ENCODE peak calls at places on chromosomes 12 and 14, in five cellular contexts. U, H, Q, E and Y are unnamed samples.

GRCh38 chr14:61342486-61342885 is 21.1 kb downstream of the PRKCH start:
- DNase-seq in H (no peak), Q (no peak), U (no peak), E (no peak), Y (no peak)

GRCh38 chr14:67555518-67556090 is 22.5 kb downstream of the PLEKHH1 start:
- DNase-seq in E (no peak), U (no peak), H (no peak), Q (no peak), Y (no peak)

GRCh38 chr12:50581226-50582184 is 76.7 kb downstream of the DIP2B start:
- DNase-seq in Q (no peak), H (no peak), E (peak; percentile 51), U (peak; percentile 54), Y (no peak)

GRCh38 chr14:77002889-77003288 is 25.6 kb downstream of the IRF2BPL start:
- DNase-seq in E (no peak), Q (no peak), H (no peak), U (no peak), Y (no peak)

GRCh38 chr12:71876400-71876799 is 36.8 kb downstream of the TBC1D15 start:
- DNase-seq in E (no peak), U (peak; percentile 12), H (no peak), Q (no peak), Y (no peak)

GRCh38 chr12:3992945-3993344 is 119.7 kb upstream of the PARP11 start:
- DNase-seq in U (no peak), E (no peak), H (no peak), Q (no peak), Y (no peak)

GRCh38 chr12:42757735-42758134 is 168.2 kb upstream of the PRICKLE1 start:
- DNase-seq in Q (no peak), H (no peak), U (no peak), E (no peak), Y (no peak)

GRCh38 chr12:25249951-25250738 is 584 bp downstream of the KRAS start:
- DNase-seq in E (no peak), Q (peak; percentile 79), U (peak; percentile 23), H (peak; percentile 74), Y (peak; percentile 74)

GRCh38 chr14:73662439-73663056 is 17.8 kb downstream of the DNAL1 start:
- DNase-seq in E (peak; percentile 94), H (no peak), U (peak; percentile 87), Q (no peak), Y (no peak)

GRCh38 chr12:42145552-42146215 is 1.0 kb upstream of the GXYLT1 start:
- DNase-seq in H (no peak), E (no peak), Q (no peak), U (no peak), Y (no peak)

GRCh38 chr12:16245199-16245598 is 32.3 kb downstream of the SLC15A5 start:
- DNase-seq in Q (no peak), H (no peak), U (no peak), E (no peak), Y (no peak)

GRCh38 chr12:3046441-3047200 is 30.6 kb upstream of the TSPAN9 start:
- DNase-seq in U (peak; percentile 79), H (no peak), Q (peak; percentile 70), E (peak; percentile 62), Y (no peak)

GRCh38 chr14:30180219-30180618 is 252.6 kb upstream of the PRKD1 start:
- DNase-seq in Q (no peak), E (peak; percentile 15), H (no peak), U (peak; percentile 31), Y (no peak)

GRCh38 chr12:52392465-52393007 is 7.1 kb upstream of the KRT84 start:
- DNase-seq in Q (no peak), U (no peak), E (no peak), H (no peak), Y (no peak)

GRCh38 chr12:52398176-52398575 is 8.0 kb downstream of the KRT82 start:
- DNase-seq in E (no peak), Q (no peak), U (no peak), H (no peak), Y (no peak)

GRCh38 chr12:52394836-52395405 is 9.5 kb upstream of the KRT84 start:
- DNase-seq in U (no peak), Q (no peak), H (no peak), E (no peak), Y (no peak)

GRCh38 chr12:52396656-52397055 is 9.5 kb downstream of the KRT82 start:
- DNase-seq in Q (no peak), U (no peak), E (no peak), H (no peak), Y (no peak)

GRCh38 chr12:52395761-52396434 is 10.2 kb downstream of the KRT82 start:
- DNase-seq in U (peak; percentile 65), Q (no peak), H (no peak), E (no peak), Y (no peak)
- TF ChIP-seq CTCF in U (peak; percentile 35), Q (no peak), H (no peak), E (no peak), Y (no peak)

GRCh38 chr12:67268896-67269631 is at the start of gene CAND1:
- DNase-seq in E (peak; percentile 100), Q (peak; percentile 97), U (peak; percentile 99), H (peak; percentile 93), Y (peak; percentile 94)
- TF ChIP-seq CTCF in E (no peak), Q (peak; percentile 17), U (no peak), H (peak; percentile 13), Y (no peak)

GRCh38 chr12:74685385-74685784 is 147.8 kb downstream of the ATXN7L3B start:
- DNase-seq in E (no peak), Q (no peak), H (no peak), U (no peak), Y (no peak)

GRCh38 chr12:74689929-74690328 is 152.3 kb downstream of the ATXN7L3B start:
- DNase-seq in Q (no peak), E (no peak), H (no peak), U (no peak), Y (no peak)

DNA sequence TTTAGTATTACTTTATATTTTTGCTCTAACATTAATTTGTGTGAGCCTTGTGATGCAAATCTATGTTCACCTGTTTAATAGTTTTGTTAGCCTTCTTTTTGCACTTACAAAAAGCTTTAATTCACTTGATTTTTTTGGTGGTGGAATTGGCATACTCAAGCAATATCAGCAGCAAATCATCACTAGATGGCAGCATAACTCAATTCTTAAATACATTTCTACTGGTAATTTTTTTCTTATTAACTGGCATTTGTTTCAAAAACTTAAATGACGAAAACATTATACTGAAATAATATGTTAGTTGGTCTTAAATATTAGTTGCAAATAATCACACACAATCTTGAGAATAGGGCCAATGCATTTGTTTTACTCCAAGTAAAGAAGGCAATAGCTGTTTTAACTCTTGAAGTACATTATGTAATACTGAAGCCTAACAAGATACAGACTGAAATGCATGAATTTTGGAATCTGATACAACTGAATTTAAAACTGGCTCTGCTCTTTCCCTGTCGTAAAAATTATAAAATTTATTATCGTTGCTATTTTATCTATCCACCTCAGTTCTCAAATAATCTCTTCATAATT is 151.5 kb downstream of the ATXN7L3B start:
- DNase-seq in E (peak; percentile 79), U (peak; percentile 72), H (peak; percentile 15), Q (no peak), Y (no peak)
- TF ChIP-seq CTCF in E (peak; percentile 69), U (peak; percentile 55), H (peak; percentile 44), Q (peak; percentile 51), Y (peak; percentile 24)

GRCh38 chr14:96584199-96584906 is 82.2 kb downstream of the PAPOLA start:
- DNase-seq in E (no peak), Q (no peak), U (peak; percentile 13), H (peak; percentile 83), Y (peak; percentile 73)
- TF ChIP-seq CTCF in E (peak; percentile 16), Q (peak; percentile 30), U (no peak), H (peak; percentile 66), Y (peak; percentile 57)

GRCh38 chr14:54489318-54489683 is 521 bp upstream of the GMFB start:
- DNase-seq in E (no peak), H (no peak), Q (no peak), U (no peak), Y (no peak)

GRCh38 chr14:54488318-54488645 is 498 bp downstream of the GMFB start:
- DNase-seq in U (no peak), H (no peak), Q (no peak), E (no peak), Y (no peak)

GRCh38 chr14:54487771-54488170 is 1.0 kb downstream of the GMFB start:
- DNase-seq in Q (no peak), U (peak; percentile 67), E (peak; percentile 68), H (peak; percentile 23), Y (peak; percentile 18)

GRCh38 chr14:54489731-54490447 is 1.1 kb upstream of the GMFB start:
- DNase-seq in E (no peak), U (no peak), Q (no peak), H (no peak), Y (no peak)

DNA sequence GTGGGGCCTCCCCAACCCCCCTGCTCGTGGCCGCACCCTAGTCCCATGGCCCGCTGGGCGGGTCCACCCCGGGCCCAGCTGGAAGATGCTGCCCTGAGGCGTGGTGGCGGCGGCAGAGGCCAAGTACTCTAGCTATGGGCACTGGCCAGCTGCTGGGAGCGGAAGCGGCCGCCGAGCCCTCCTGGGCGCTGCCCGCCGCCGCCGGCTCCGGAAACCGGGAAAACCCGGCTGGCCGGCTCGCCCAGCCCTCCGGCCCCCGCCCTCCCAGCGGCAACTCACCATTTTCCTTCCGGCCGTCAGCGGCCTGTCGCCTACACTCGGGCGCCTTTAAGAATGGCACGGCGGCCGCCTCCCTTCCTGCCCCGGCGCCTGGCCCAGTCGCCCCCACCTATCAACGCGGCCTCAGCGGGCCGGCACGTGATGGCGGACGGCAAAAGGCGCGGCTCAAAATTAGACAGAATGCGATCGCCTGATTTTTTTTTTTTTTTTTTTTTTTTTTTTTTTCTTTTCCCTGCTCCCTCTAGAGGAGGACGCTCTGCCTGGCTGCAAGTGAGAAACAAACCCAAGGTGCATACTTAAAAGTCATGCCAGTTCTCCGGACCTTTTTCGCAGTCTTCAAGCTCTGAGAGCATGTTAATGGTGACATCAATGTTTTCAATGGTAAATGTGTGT is at the start of gene GMFB:
- DNase-seq in Q (peak; percentile 95), U (peak; percentile 98), E (peak; percentile 95), H (peak; percentile 94), Y (peak; percentile 94)
- TF ChIP-seq CTCF in Q (peak; percentile 50), U (peak; percentile 66), E (peak; percentile 67), H (peak; percentile 26), Y (no peak)

DNA sequence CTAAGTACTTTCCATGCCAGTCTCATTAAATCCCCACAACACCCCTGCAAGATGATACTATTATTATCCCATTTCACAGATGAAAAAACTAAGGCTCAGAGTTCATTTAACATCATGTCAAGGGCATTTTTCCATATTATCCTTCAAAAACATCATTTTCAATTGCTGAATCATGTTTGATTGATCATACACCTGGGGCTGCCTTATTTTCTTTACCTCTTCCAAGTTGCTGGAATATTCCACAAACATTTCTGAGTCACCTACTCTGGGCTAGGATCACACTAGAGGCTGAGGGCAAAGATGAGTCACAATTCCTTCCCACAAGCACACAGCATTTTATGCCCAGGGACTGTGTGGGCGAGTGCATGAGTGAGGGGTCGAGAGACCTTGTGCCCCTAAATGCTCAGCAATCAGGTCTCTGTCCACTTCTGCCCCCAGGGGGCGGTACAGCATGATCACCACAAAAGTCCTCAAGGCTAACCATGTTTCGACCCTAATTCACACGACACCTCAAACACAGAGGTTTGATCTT is 14.1 kb upstream of the TMEM119 start:
- DNase-seq in Q (no peak), U (peak; percentile 64), E (peak; percentile 80), H (no peak), Y (no peak)
- TF ChIP-seq CTCF in Q (peak; percentile 55), U (peak; percentile 39), E (peak; percentile 53), H (peak; percentile 6), Y (peak; percentile 25)